ENCODE peak calls at places on chromosomes 11 and 22, in five cellular contexts. One of them, this sample, is unnamed.

GRCh38 chr11:19370100-19370861 is 129.5 kb upstream of the E2F8 start:
- DNase-seq in stomach: no peak
- DNase-seq in activated naive CD4-positive, alpha-beta T cell: no peak
- DNase-seq in mucosa of gallbladder: peak; percentile 62
- DNase-seq in NCI-H345: no peak
- DNase-seq in this sample: no peak

GRCh38 chr11:95101935-95102334 is 12.3 kb downstream of the ENDOD1 start:
- DNase-seq in stomach: no peak
- DNase-seq in activated naive CD4-positive, alpha-beta T cell: no peak
- DNase-seq in NCI-H345: no peak
- DNase-seq in mucosa of gallbladder: no peak
- DNase-seq in this sample: no peak

GRCh38 chr11:123249354-123249753 is 54.3 kb upstream of the CLMP start:
- DNase-seq in NCI-H345: no peak
- DNase-seq in stomach: no peak
- DNase-seq in mucosa of gallbladder: no peak
- DNase-seq in activated naive CD4-positive, alpha-beta T cell: no peak
- DNase-seq in this sample: no peak

GRCh38 chr11:1803246-1803645 is 31.5 kb upstream of the SYT8 start:
- DNase-seq in stomach: no peak
- DNase-seq in mucosa of gallbladder: no peak
- DNase-seq in NCI-H345: no peak
- DNase-seq in activated naive CD4-positive, alpha-beta T cell: no peak
- DNase-seq in this sample: no peak

GRCh38 chr11:126494831-126495230 is 139.3 kb downstream of the ST3GAL4 start:
- DNase-seq in mucosa of gallbladder: no peak
- DNase-seq in stomach: no peak
- DNase-seq in NCI-H345: no peak
- DNase-seq in activated naive CD4-positive, alpha-beta T cell: no peak
- DNase-seq in this sample: no peak

GRCh38 chr11:86741489-86742435 is 58.6 kb upstream of the PRSS23 start:
- DNase-seq in stomach: no peak
- DNase-seq in NCI-H345: no peak
- DNase-seq in mucosa of gallbladder: no peak
- DNase-seq in activated naive CD4-positive, alpha-beta T cell: no peak
- DNase-seq in this sample: no peak

GRCh38 chr22:19962909-19963806 is 21.5 kb upstream of the TXNRD2 start:
- DNase-seq in activated naive CD4-positive, alpha-beta T cell: no peak
- DNase-seq in stomach: peak; percentile 95
- DNase-seq in mucosa of gallbladder: peak; percentile 91
- DNase-seq in NCI-H345: peak; percentile 24
- DNase-seq in this sample: peak; percentile 35

GRCh38 chr22:41526802-41527799 is 17.2 kb downstream of the POLR3H start:
- DNase-seq in stomach: peak; percentile 65
- DNase-seq in activated naive CD4-positive, alpha-beta T cell: peak; percentile 58
- DNase-seq in mucosa of gallbladder: no peak
- DNase-seq in NCI-H345: peak; percentile 2
- DNase-seq in this sample: no peak

GRCh38 chr11:120394119-120394518 is 57.9 kb downstream of the ARHGEF12 start:
- DNase-seq in stomach: no peak
- DNase-seq in NCI-H345: no peak
- DNase-seq in activated naive CD4-positive, alpha-beta T cell: no peak
- DNase-seq in mucosa of gallbladder: no peak
- DNase-seq in this sample: no peak

GRCh38 chr22:40156001-40156516 is 21.7 kb upstream of the TNRC6B start:
- DNase-seq in stomach: peak; percentile 81
- DNase-seq in NCI-H345: peak; percentile 80
- DNase-seq in activated naive CD4-positive, alpha-beta T cell: no peak
- DNase-seq in mucosa of gallbladder: peak; percentile 61
- DNase-seq in this sample: no peak

GRCh38 chr11:58498464-58498863 is 9.4 kb downstream of the OR5B21 start:
- DNase-seq in stomach: no peak
- DNase-seq in mucosa of gallbladder: no peak
- DNase-seq in activated naive CD4-positive, alpha-beta T cell: no peak
- DNase-seq in NCI-H345: no peak
- DNase-seq in this sample: no peak